ENCODE peak calls at places on chromosomes 11 and 22, in four cellular contexts. C is esophagus muscularis mucosa, V is transverse colon, A is HepG2. T is an unnamed sample.

GRCh38 chr11:120832609-120833221 is 191.2 kb upstream of the TBCEL start:
- DNase-seq in A (no peak), V (no peak), C (no peak), T (no peak)

GRCh38 chr22:48592931-48593330 is 1234.7 kb downstream of the BRD1 start:
- DNase-seq in V (no peak), A (no peak), C (no peak), T (no peak)

GRCh38 chr11:34343153-34343552 is 14.7 kb downstream of the ABTB2 start:
- DNase-seq in A (no peak), V (no peak), C (no peak), T (no peak)

GRCh38 chr11:79244175-79244804 is 196.5 kb downstream of the TENM4 start:
- DNase-seq in A (no peak), V (no peak), C (no peak), T (no peak)

GRCh38 chr11:117979481-117980211 is 6.5 kb upstream of the IL10RA start:
- DNase-seq in V (no peak), C (peak; percentile 91), A (no peak), T (no peak)

GRCh38 chr22:49617866-49618688 is 209.6 kb downstream of the BRD1 start:
- DNase-seq in C (no peak), V (no peak), A (no peak), T (no peak)

GRCh38 chr11:100753144-100753543 is 66.1 kb downstream of the ARHGAP42 start:
- DNase-seq in V (no peak), C (no peak), A (no peak), T (no peak)

GRCh38 chr11:92140021-92140420 is 84.6 kb upstream of the FAT3 start:
- DNase-seq in A (no peak), C (no peak), V (no peak), T (no peak)

GRCh38 chr22:19244600-19245352 is 46.7 kb downstream of the CLTCL1 start:
- DNase-seq in C (no peak), V (no peak), A (no peak), T (no peak)

GRCh38 chr11:102177974-102178631 is 67.9 kb downstream of the YAP1 start:
- DNase-seq in C (no peak), V (no peak), A (peak; percentile 85), T (peak; percentile 88)

GRCh38 chr11:47918882-47919495 is 61.4 kb upstream of the PTPRJ start:
- DNase-seq in C (no peak), A (no peak), V (no peak), T (peak; percentile 34)

GRCh38 chr11:429931-430456 is 11.8 kb downstream of the ANO9 start:
- DNase-seq in V (no peak), A (no peak), C (no peak), T (no peak)

GRCh38 chr11:117870176-117870952 is 6.1 kb downstream of the FXYD6 start:
- DNase-seq in V (no peak), A (no peak), C (no peak), T (no peak)

GRCh38 chr22:39494471-39495120 is 7.5 kb upstream of the MIEF1 start:
- DNase-seq in A (no peak), V (no peak), C (no peak), T (no peak)

GRCh38 chr11:128201006-128201405 is 386.4 kb downstream of the ETS1 start:
- DNase-seq in V (no peak), C (no peak), A (no peak), T (no peak)

GRCh38 chr11:2803186-2804057 is 82.2 kb downstream of the CDKN1C start:
- DNase-seq in V (peak; percentile 4), A (no peak), C (no peak), T (no peak)

GRCh38 chr11:65577756-65578109 is 1.9 kb downstream of the EHBP1L1 start:
- DNase-seq in C (no peak), V (peak; percentile 15), A (no peak), T (no peak)
- TF ChIP-seq POLR2AphosphoS5 in C (no peak), V (no peak), A (no peak), T (no peak)

DNA sequence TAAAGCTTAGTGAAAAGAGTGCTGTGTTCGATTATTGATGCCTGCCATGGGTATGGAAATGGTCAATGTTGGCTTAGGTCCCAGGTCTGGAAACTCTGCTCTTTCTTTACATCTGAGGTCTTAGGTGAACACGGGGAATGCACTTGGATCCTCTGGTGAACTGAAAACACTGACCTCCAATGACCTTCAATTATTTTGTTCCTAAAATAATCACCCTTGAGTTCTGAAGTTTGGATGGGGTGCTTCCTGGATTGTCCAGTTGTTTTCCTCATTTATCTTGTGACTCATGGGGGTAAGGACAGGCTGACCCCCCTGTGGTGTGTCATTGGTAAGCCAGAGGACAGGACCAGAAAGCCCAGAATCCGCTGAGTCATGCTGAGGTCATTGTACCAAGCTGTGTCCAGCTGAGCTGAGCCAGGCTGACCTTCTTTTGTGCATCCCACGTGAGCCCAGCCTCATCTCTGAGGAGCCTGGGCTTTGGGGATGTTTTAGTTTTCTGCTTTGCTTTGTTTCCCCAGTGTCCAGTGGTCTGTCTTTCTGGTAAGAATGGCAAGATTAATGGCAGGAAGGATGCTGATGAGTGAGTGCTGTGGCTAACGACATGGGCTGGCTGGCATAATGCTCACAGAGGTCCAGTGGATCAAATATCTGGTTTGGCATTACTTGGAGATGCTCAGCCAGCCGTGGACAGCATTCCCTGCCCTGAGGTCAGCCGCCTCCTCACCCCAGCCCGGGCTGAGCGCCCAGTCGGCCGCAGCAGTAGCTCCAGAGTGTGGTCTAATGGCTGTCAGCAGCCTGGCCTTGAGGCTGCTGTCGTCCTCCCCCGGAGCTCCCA is 35.6 kb downstream of the AMPD3 start:
- DNase-seq in C (peak; percentile 94), A (peak; percentile 68), V (peak; percentile 74), T (peak; percentile 89)
- TF ChIP-seq POLR2AphosphoS5 in C (peak; percentile 76), A (no peak), V (peak; percentile 75), T (peak; percentile 91)

GRCh38 chr11:115408036-115408911 is 95.9 kb downstream of the CADM1 start:
- DNase-seq in A (no peak), C (no peak), V (no peak), T (no peak)
- TF ChIP-seq POLR2AphosphoS5 in A (no peak), C (no peak), V (peak; percentile 20), T (no peak)

GRCh38 chr22:31346733-31347250 is 646 bp upstream of the PATZ1 start:
- DNase-seq in C (no peak), A (peak; percentile 68), V (peak; percentile 57), T (peak; percentile 51)

GRCh38 chr22:31344369-31345330 is 1.5 kb downstream of the PATZ1 start:
- DNase-seq in C (no peak), A (no peak), V (peak; percentile 64), T (peak; percentile 60)

GRCh38 chr22:31346255-31346732 is at the start of gene PATZ1:
- DNase-seq in V (peak; percentile 78), A (peak; percentile 91), C (no peak), T (peak; percentile 71)

GRCh38 chr22:31347251-31348008 is 1.3 kb upstream of the PATZ1 start:
- DNase-seq in C (no peak), A (peak; percentile 64), V (peak; percentile 72), T (peak; percentile 68)

GRCh38 chr22:31345331-31346254 is 553 bp downstream of the PATZ1 start:
- DNase-seq in A (peak; percentile 70), C (no peak), V (peak; percentile 88), T (peak; percentile 80)
- TF ChIP-seq POLR2AphosphoS5 in A (no peak), C (peak; percentile 53), V (no peak), T (peak; percentile 47)

GRCh38 chr11:124882339-124883071 is 15.2 kb downstream of the ROBO4 start:
- DNase-seq in V (no peak), A (peak; percentile 89), C (no peak), T (peak; percentile 74)
- TF ChIP-seq POLR2AphosphoS5 in V (no peak), A (no peak), C (no peak), T (peak; percentile 80)

GRCh38 chr11:6469599-6469998 is 4.1 kb downstream of the TRIM3 start:
- DNase-seq in A (no peak), C (no peak), V (no peak), T (no peak)

GRCh38 chr11:6472934-6473333 is 807 bp downstream of the TRIM3 start:
- DNase-seq in C (no peak), V (no peak), A (no peak), T (no peak)

GRCh38 chr11:6473481-6474422 is at the start of gene TRIM3:
- DNase-seq in V (peak; percentile 96), A (peak; percentile 50), C (peak; percentile 99), T (peak; percentile 87)

GRCh38 chr11:6474423-6474792 is 667 bp upstream of the TRIM3 start:
- DNase-seq in A (no peak), V (no peak), C (no peak), T (no peak)

GRCh38 chr11:6468712-6469495 is 4.8 kb downstream of the TRIM3 start:
- DNase-seq in V (peak; percentile 76), C (peak; percentile 96), A (peak; percentile 57), T (peak; percentile 97)
- TF ChIP-seq POLR2AphosphoS5 in V (peak; percentile 5), C (peak; percentile 67), A (peak; percentile 50), T (no peak)

DNA sequence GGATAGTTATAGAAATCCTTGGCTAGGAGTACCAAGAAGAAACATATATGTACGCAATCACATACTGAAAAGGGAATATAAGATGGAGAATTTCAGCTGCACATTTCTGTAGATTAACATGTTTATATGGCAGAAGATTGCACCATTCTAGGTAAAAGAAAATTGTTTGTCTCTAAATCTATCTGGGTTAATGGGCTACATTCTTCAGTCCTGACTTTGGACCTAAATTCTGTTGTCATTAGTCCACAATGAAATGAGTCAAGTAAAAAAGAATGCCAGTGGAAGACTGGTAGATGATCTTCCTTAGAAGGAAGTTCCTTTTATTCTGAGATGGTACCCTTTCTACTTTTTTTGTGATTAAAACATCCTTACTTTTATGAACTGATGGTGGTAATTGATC is 51.2 kb downstream of the UBASH3B start:
- DNase-seq in C (no peak), A (peak; percentile 77), V (no peak), T (no peak)
- TF ChIP-seq POLR2AphosphoS5 in C (no peak), A (no peak), V (no peak), T (no peak)